ENCODE peak calls at places on chromosomes 5 and 9, in seven cellular contexts. T is GM23338, J is lower lobe of right lung, F is transverse colon, H is Peyer's patch, D is GM23248, E is cardiac muscle cell. N is an unnamed sample.

GRCh38 chr5:124460666-124461065 is 285.8 kb downstream of the ZNF608 start:
- DNase-seq in T (no peak), J (no peak), F (no peak), H (no peak), D (no peak), E (no peak), N (no peak)

GRCh38 chr9:120435066-120435465 is 144.9 kb downstream of the CDK5RAP2 start:
- DNase-seq in T (no peak), J (no peak), F (no peak), H (no peak), D (peak; percentile 55), E (peak; percentile 61), N (no peak)

GRCh38 chr5:180423598-180423997 is 70.5 kb upstream of the GFPT2 start:
- DNase-seq in T (no peak), J (no peak), F (no peak), H (no peak), D (no peak), E (no peak), N (no peak)

GRCh38 chr9:7104625-7105024 is 346.9 kb downstream of the KDM4C start:
- DNase-seq in T (no peak), J (no peak), F (no peak), H (no peak), D (no peak), E (no peak), N (no peak)

GRCh38 chr9:101711330-101711941 is 27.0 kb downstream of the GRIN3A start:
- DNase-seq in T (peak; percentile 82), J (no peak), F (no peak), H (no peak), D (peak; percentile 22), E (no peak), N (peak; percentile 42)

GRCh38 chr5:89847743-89848142 is 561.8 kb downstream of the CETN3 start:
- DNase-seq in T (no peak), J (no peak), F (no peak), H (no peak), D (peak; percentile 62), E (no peak), N (no peak)

GRCh38 chr9:93911136-93911745 is 43.9 kb downstream of the BARX1 start:
- DNase-seq in T (no peak), J (peak; percentile 37), F (no peak), H (no peak), D (no peak), E (no peak), N (no peak)

GRCh38 chr9:125910286-125910685 is 163.1 kb downstream of the PBX3 start:
- DNase-seq in T (no peak), J (no peak), F (no peak), H (no peak), D (no peak), E (no peak), N (no peak)

GRCh38 chr5:87850843-87851242 is 417.8 kb downstream of the TMEM161B start:
- DNase-seq in T (no peak), J (no peak), F (no peak), H (no peak), D (no peak), E (no peak), N (no peak)

GRCh38 chr9:20319641-20320337 is 302.5 kb downstream of the MLLT3 start:
- DNase-seq in T (no peak), J (no peak), F (no peak), H (no peak), D (peak; percentile 78), E (peak; percentile 16), N (no peak)

GRCh38 chr9:92709240-92709639 is 39.3 kb upstream of the IPPK start:
- DNase-seq in T (no peak), J (no peak), F (no peak), H (no peak), D (peak; percentile 43), E (no peak), N (no peak)

GRCh38 chr5:172007795-172008465 is 1.5 kb upstream of the FBXW11 start:
- DNase-seq in T (no peak), J (no peak), F (no peak), H (no peak), D (peak; percentile 70), E (peak; percentile 88), N (no peak)

DNA sequence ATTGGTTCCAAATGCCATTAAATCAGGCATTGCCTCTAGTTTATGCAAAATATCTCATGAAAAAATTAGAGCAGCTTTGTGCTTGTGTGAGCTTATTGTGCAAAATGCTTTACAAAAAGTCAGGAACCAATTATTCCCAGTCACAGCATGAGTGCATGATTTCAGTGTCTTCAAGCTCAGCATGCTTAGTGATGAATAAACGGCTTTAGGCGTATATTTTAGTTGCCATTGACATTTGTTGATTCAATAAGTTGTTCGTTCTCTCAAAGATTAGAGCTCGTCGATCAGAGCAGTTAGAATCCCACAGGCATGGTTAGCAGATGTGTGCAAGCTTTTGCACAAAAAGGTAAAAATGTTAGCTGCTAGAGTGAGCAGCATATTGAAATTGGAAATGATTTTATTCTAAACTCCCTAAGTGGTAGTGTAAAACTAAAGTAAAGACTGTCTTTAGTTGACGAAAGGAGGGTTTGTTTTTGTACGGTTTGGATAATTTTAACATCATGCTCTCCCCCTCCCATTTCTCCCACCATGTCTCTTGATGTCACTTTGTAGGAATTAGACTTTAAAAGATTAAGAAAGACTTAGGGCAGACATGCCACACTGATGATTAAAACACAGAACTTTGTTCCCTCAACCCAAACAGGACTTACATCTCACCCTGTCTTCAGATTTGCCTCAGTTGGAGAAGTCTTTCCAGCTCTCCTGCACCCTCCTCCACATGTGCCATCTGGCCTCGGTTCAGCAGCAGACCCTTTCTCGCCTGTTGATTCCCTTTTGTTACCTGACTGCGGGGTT is 25.0 kb upstream of the EXOC3 start:
- DNase-seq in T (no peak), J (no peak), F (no peak), H (no peak), D (peak; percentile 55), E (no peak), N (no peak)
- H3K4me3 ChIP-seq in T (no peak overlapping the region), J (no peak overlapping the region), F (no peak overlapping the region), H (no peak overlapping the region), D (no peak overlapping the region), E (no peak overlapping the region), N (no peak overlapping the region)

GRCh38 chr9:13675638-13676000 is 396.1 kb upstream of the MPDZ start:
- DNase-seq in T (peak; percentile 21), J (no peak), F (no peak), H (no peak), D (no peak), E (peak; percentile 33), N (no peak)

GRCh38 chr9:13674926-13675637 is 395.6 kb upstream of the MPDZ start:
- DNase-seq in T (no peak), J (no peak), F (no peak), H (no peak), D (no peak), E (no peak), N (no peak)

GRCh38 chr9:13673348-13673747 is 393.9 kb upstream of the MPDZ start:
- DNase-seq in T (no peak), J (no peak), F (no peak), H (no peak), D (no peak), E (no peak), N (no peak)
- H3K36me3 ChIP-seq in T (no peaks in the 10 kb centered on the region), J (no peaks in the 10 kb centered on the region), F (no peaks in the 10 kb centered on the region), H (no peaks in the 10 kb centered on the region), D (no peaks in the 10 kb centered on the region), E (no peaks in the 10 kb centered on the region), N (no peaks in the 10 kb centered on the region)

GRCh38 chr5:150448960-150449490 is 514 bp downstream of the RPS14 start:
- DNase-seq in T (no peak), J (no peak), F (no peak), H (no peak), D (peak; percentile 63), E (no peak), N (no peak)
- H3K4me3 ChIP-seq in T (peak overlapping the region; percentile 100), J (peak overlapping the region; percentile 94), F (peak overlapping the region; percentile 78), H (peak overlapping the region; percentile 52), D (peak overlapping the region; percentile 84), E (peak overlapping the region; percentile 89), N (peak overlapping the region; percentile 97)

DNA sequence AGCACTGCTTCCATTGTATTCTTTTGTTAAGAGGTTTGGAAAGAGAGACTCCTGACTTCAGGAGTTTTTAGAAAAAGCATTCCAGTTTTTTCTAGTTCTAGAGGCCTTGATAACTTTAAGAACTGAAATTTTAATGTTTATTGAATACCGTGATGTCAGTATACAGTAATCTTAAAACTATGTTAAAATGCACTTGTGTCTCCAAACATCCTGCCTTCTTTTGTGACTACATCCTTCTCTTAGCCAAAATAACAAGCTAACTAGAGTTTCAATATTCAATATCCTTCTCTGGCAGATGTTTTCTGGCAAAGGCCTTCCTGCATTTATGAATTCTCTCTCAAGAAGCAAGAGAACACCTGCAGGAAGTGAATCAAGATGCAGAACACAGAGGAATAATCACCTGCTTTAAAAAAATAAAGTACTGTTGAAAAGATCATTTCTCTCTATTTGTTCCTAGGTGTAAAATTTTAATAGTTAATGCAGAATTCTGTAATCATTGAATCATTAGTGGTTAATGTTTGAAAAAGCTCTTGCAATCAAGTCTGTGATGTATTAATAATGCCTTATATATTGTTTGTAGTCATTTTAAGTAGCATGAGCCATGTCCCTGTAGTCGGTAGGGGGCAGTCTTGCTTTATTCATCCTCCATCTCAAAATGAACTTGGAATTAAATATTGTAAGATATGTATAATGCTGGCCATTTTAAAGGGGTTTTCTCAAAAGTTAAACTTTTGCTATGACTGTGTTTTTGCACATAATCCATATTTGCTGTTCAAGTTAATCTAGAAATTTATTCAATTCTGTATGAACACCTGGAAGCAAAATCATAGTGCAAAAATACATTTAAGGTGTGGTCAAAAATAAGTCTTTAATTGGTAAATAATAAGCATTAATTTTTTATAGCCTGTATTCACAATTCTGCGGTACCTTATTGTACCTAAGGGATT is 43.1 kb downstream of the NDFIP1 start:
- DNase-seq in T (peak; percentile 87), J (no peak), F (peak; percentile 41), H (peak; percentile 31), D (peak; percentile 78), E (peak; percentile 91), N (peak; percentile 51)
- H3K36me3 ChIP-seq in T (peaks cover 8% of the 10 kb centered on the region), J (peaks cover 63% of the 10 kb centered on the region), F (no peaks in the 10 kb centered on the region), H (peaks cover 25% of the 10 kb centered on the region), D (peaks cover 25% of the 10 kb centered on the region), E (peaks cover 11% of the 10 kb centered on the region), N (no peaks in the 10 kb centered on the region)

DNA sequence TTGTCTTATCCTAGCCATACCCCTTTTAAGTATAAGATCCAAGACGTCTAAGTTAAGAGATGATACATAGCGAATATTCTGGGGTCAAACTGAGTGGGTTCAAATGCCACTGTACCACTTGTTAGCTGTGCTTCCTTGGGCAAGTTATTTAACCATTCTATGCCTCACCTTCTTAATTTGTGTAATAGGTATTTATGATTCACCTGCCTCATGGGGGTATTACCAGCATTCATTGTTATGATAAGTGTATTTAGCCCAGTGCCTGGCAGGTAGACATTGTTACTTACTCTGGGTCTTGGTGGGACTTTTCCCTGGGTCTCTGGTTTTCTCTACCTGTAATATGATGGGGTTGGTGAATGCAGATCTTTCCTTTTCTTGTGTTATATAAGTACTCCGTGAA is 3.8 kb downstream of the LARP1 start:
- DNase-seq in T (no peak), J (no peak), F (no peak), H (no peak), D (no peak), E (no peak), N (peak; percentile 56)
- H3K4me3 ChIP-seq in T (peak overlapping the region; percentile 82), J (no peak overlapping the region), F (no peak overlapping the region), H (no peak overlapping the region), D (peak overlapping the region; percentile 62), E (no peak overlapping the region), N (no peak overlapping the region)

N was measured in H7.